ENCODE peak calls at places on chromosome 1, in eight cellular contexts. One of them, this sample, is unnamed.

GRCh38 chr1:179298952-179299351 is 5.4 kb downstream of the SOAT1 start:
- DNase-seq in NCI-H748 treated with DMSO at 0.1 percent for 48 hours: no peak
- DNase-seq in PC-3: no peak
- DNase-seq in caudate nucleus: no peak
- DNase-seq in stimulated activated CD4-positive, alpha-beta T cell treated with anti-CD3 and anti-CD28 coated beads, Interleukin-15, amount 100 ng/mL, for 24 hours: peak
- DNase-seq in activated CD4-positive, alpha-beta T cell treated with anti-CD3 and anti-CD28 coated beads, Interleukin-2, amount 50 U/mL, for 48 hours: peak
- DNase-seq in stimulated activated CD8-positive, alpha-beta memory T cell treated with anti-CD3 and anti-CD28 coated beads, Interleukin-7, amount 100 ng/mL, for 1 hour: no peak
- DNase-seq in COR-L47: no peak
- DNase-seq in this sample: no peak

GRCh38 chr1:230307213-230307612 is 118.9 kb downstream of the PGBD5 start:
- DNase-seq in PC-3: peak
- DNase-seq in stimulated activated CD8-positive, alpha-beta memory T cell treated with anti-CD3 and anti-CD28 coated beads, Interleukin-7, amount 100 ng/mL, for 1 hour: no peak
- DNase-seq in stimulated activated CD4-positive, alpha-beta T cell treated with anti-CD3 and anti-CD28 coated beads, Interleukin-15, amount 100 ng/mL, for 24 hours: no peak
- DNase-seq in COR-L47: no peak
- DNase-seq in NCI-H748 treated with DMSO at 0.1 percent for 48 hours: no peak
- DNase-seq in activated CD4-positive, alpha-beta T cell treated with anti-CD3 and anti-CD28 coated beads, Interleukin-2, amount 50 U/mL, for 48 hours: no peak
- DNase-seq in caudate nucleus: no peak
- DNase-seq in this sample: peak

GRCh38 chr1:113321761-113322387 is 68.4 kb upstream of the MAGI3 start:
- DNase-seq in activated CD4-positive, alpha-beta T cell treated with anti-CD3 and anti-CD28 coated beads, Interleukin-2, amount 50 U/mL, for 48 hours: no peak
- DNase-seq in NCI-H748 treated with DMSO at 0.1 percent for 48 hours: no peak
- DNase-seq in stimulated activated CD4-positive, alpha-beta T cell treated with anti-CD3 and anti-CD28 coated beads, Interleukin-15, amount 100 ng/mL, for 24 hours: no peak
- DNase-seq in PC-3: no peak
- DNase-seq in COR-L47: no peak
- DNase-seq in stimulated activated CD8-positive, alpha-beta memory T cell treated with anti-CD3 and anti-CD28 coated beads, Interleukin-7, amount 100 ng/mL, for 1 hour: no peak
- DNase-seq in caudate nucleus: no peak
- DNase-seq in this sample: no peak

GRCh38 chr1:2510366-2511155 is 15.8 kb downstream of the PANK4 start:
- DNase-seq in PC-3: no peak
- DNase-seq in NCI-H748 treated with DMSO at 0.1 percent for 48 hours: no peak
- DNase-seq in stimulated activated CD8-positive, alpha-beta memory T cell treated with anti-CD3 and anti-CD28 coated beads, Interleukin-7, amount 100 ng/mL, for 1 hour: no peak
- DNase-seq in activated CD4-positive, alpha-beta T cell treated with anti-CD3 and anti-CD28 coated beads, Interleukin-2, amount 50 U/mL, for 48 hours: no peak
- DNase-seq in stimulated activated CD4-positive, alpha-beta T cell treated with anti-CD3 and anti-CD28 coated beads, Interleukin-15, amount 100 ng/mL, for 24 hours: no peak
- DNase-seq in COR-L47: no peak
- DNase-seq in caudate nucleus: no peak
- DNase-seq in this sample: no peak

GRCh38 chr1:210250998-210251679 is 18.5 kb downstream of the SERTAD4 start:
- DNase-seq in PC-3: peak
- DNase-seq in stimulated activated CD8-positive, alpha-beta memory T cell treated with anti-CD3 and anti-CD28 coated beads, Interleukin-7, amount 100 ng/mL, for 1 hour: no peak
- DNase-seq in stimulated activated CD4-positive, alpha-beta T cell treated with anti-CD3 and anti-CD28 coated beads, Interleukin-15, amount 100 ng/mL, for 24 hours: peak
- DNase-seq in COR-L47: peak
- DNase-seq in activated CD4-positive, alpha-beta T cell treated with anti-CD3 and anti-CD28 coated beads, Interleukin-2, amount 50 U/mL, for 48 hours: peak
- DNase-seq in NCI-H748 treated with DMSO at 0.1 percent for 48 hours: peak
- DNase-seq in caudate nucleus: peak
- DNase-seq in this sample: peak

GRCh38 chr1:167542109-167543032 is 11.2 kb downstream of the CREG1 start:
- DNase-seq in NCI-H748 treated with DMSO at 0.1 percent for 48 hours: no peak
- DNase-seq in stimulated activated CD8-positive, alpha-beta memory T cell treated with anti-CD3 and anti-CD28 coated beads, Interleukin-7, amount 100 ng/mL, for 1 hour: no peak
- DNase-seq in stimulated activated CD4-positive, alpha-beta T cell treated with anti-CD3 and anti-CD28 coated beads, Interleukin-15, amount 100 ng/mL, for 24 hours: no peak
- DNase-seq in caudate nucleus: no peak
- DNase-seq in activated CD4-positive, alpha-beta T cell treated with anti-CD3 and anti-CD28 coated beads, Interleukin-2, amount 50 U/mL, for 48 hours: no peak
- DNase-seq in COR-L47: peak
- DNase-seq in PC-3: no peak
- DNase-seq in this sample: peak

GRCh38 chr1:111219466-111220286 is 7.8 kb upstream of the CHI3L2 start:
- DNase-seq in stimulated activated CD4-positive, alpha-beta T cell treated with anti-CD3 and anti-CD28 coated beads, Interleukin-15, amount 100 ng/mL, for 24 hours: peak
- DNase-seq in stimulated activated CD8-positive, alpha-beta memory T cell treated with anti-CD3 and anti-CD28 coated beads, Interleukin-7, amount 100 ng/mL, for 1 hour: no peak
- DNase-seq in caudate nucleus: no peak
- DNase-seq in activated CD4-positive, alpha-beta T cell treated with anti-CD3 and anti-CD28 coated beads, Interleukin-2, amount 50 U/mL, for 48 hours: peak
- DNase-seq in COR-L47: no peak
- DNase-seq in PC-3: no peak
- DNase-seq in NCI-H748 treated with DMSO at 0.1 percent for 48 hours: no peak
- DNase-seq in this sample: no peak

GRCh38 chr1:224497714-224498573 is 63.3 kb upstream of the WDR26 start:
- DNase-seq in PC-3: peak
- DNase-seq in stimulated activated CD4-positive, alpha-beta T cell treated with anti-CD3 and anti-CD28 coated beads, Interleukin-15, amount 100 ng/mL, for 24 hours: peak
- DNase-seq in caudate nucleus: peak
- DNase-seq in activated CD4-positive, alpha-beta T cell treated with anti-CD3 and anti-CD28 coated beads, Interleukin-2, amount 50 U/mL, for 48 hours: peak
- DNase-seq in COR-L47: no peak
- DNase-seq in NCI-H748 treated with DMSO at 0.1 percent for 48 hours: no peak
- DNase-seq in stimulated activated CD8-positive, alpha-beta memory T cell treated with anti-CD3 and anti-CD28 coated beads, Interleukin-7, amount 100 ng/mL, for 1 hour: peak
- DNase-seq in this sample: peak

GRCh38 chr1:153678519-153679336 is at the start of gene NPR1:
- DNase-seq in PC-3: no peak
- DNase-seq in NCI-H748 treated with DMSO at 0.1 percent for 48 hours: no peak
- DNase-seq in stimulated activated CD4-positive, alpha-beta T cell treated with anti-CD3 and anti-CD28 coated beads, Interleukin-15, amount 100 ng/mL, for 24 hours: peak
- DNase-seq in COR-L47: peak
- DNase-seq in activated CD4-positive, alpha-beta T cell treated with anti-CD3 and anti-CD28 coated beads, Interleukin-2, amount 50 U/mL, for 48 hours: peak
- DNase-seq in caudate nucleus: no peak
- DNase-seq in stimulated activated CD8-positive, alpha-beta memory T cell treated with anti-CD3 and anti-CD28 coated beads, Interleukin-7, amount 100 ng/mL, for 1 hour: no peak
- DNase-seq in this sample: no peak

GRCh38 chr1:162663589-162664030 is 31.3 kb downstream of the DDR2 start:
- DNase-seq in NCI-H748 treated with DMSO at 0.1 percent for 48 hours: no peak
- DNase-seq in COR-L47: no peak
- DNase-seq in stimulated activated CD8-positive, alpha-beta memory T cell treated with anti-CD3 and anti-CD28 coated beads, Interleukin-7, amount 100 ng/mL, for 1 hour: no peak
- DNase-seq in activated CD4-positive, alpha-beta T cell treated with anti-CD3 and anti-CD28 coated beads, Interleukin-2, amount 50 U/mL, for 48 hours: no peak
- DNase-seq in caudate nucleus: no peak
- DNase-seq in PC-3: peak
- DNase-seq in stimulated activated CD4-positive, alpha-beta T cell treated with anti-CD3 and anti-CD28 coated beads, Interleukin-15, amount 100 ng/mL, for 24 hours: no peak
- DNase-seq in this sample: peak

GRCh38 chr1:41664861-41665640 is 180.6 kb upstream of the EDN2 start:
- DNase-seq in COR-L47: no peak
- DNase-seq in stimulated activated CD4-positive, alpha-beta T cell treated with anti-CD3 and anti-CD28 coated beads, Interleukin-15, amount 100 ng/mL, for 24 hours: no peak
- DNase-seq in stimulated activated CD8-positive, alpha-beta memory T cell treated with anti-CD3 and anti-CD28 coated beads, Interleukin-7, amount 100 ng/mL, for 1 hour: no peak
- DNase-seq in activated CD4-positive, alpha-beta T cell treated with anti-CD3 and anti-CD28 coated beads, Interleukin-2, amount 50 U/mL, for 48 hours: no peak
- DNase-seq in PC-3: peak
- DNase-seq in caudate nucleus: no peak
- DNase-seq in NCI-H748 treated with DMSO at 0.1 percent for 48 hours: no peak
- DNase-seq in this sample: peak

GRCh38 chr1:34845131-34845901 is 14.2 kb downstream of the SMIM12 start:
- DNase-seq in stimulated activated CD4-positive, alpha-beta T cell treated with anti-CD3 and anti-CD28 coated beads, Interleukin-15, amount 100 ng/mL, for 24 hours: no peak
- DNase-seq in PC-3: no peak
- DNase-seq in stimulated activated CD8-positive, alpha-beta memory T cell treated with anti-CD3 and anti-CD28 coated beads, Interleukin-7, amount 100 ng/mL, for 1 hour: no peak
- DNase-seq in NCI-H748 treated with DMSO at 0.1 percent for 48 hours: no peak
- DNase-seq in caudate nucleus: no peak
- DNase-seq in COR-L47: no peak
- DNase-seq in activated CD4-positive, alpha-beta T cell treated with anti-CD3 and anti-CD28 coated beads, Interleukin-2, amount 50 U/mL, for 48 hours: no peak
- DNase-seq in this sample: no peak

GRCh38 chr1:47644216-47644581 is 206.4 kb downstream of the FOXD2 start:
- DNase-seq in activated CD4-positive, alpha-beta T cell treated with anti-CD3 and anti-CD28 coated beads, Interleukin-2, amount 50 U/mL, for 48 hours: no peak
- DNase-seq in NCI-H748 treated with DMSO at 0.1 percent for 48 hours: no peak
- DNase-seq in PC-3: no peak
- DNase-seq in stimulated activated CD4-positive, alpha-beta T cell treated with anti-CD3 and anti-CD28 coated beads, Interleukin-15, amount 100 ng/mL, for 24 hours: no peak
- DNase-seq in caudate nucleus: no peak
- DNase-seq in stimulated activated CD8-positive, alpha-beta memory T cell treated with anti-CD3 and anti-CD28 coated beads, Interleukin-7, amount 100 ng/mL, for 1 hour: no peak
- DNase-seq in COR-L47: no peak
- DNase-seq in this sample: no peak

GRCh38 chr1:225449261-225449660 is 21.4 kb upstream of the LBR start:
- DNase-seq in COR-L47: no peak
- DNase-seq in stimulated activated CD4-positive, alpha-beta T cell treated with anti-CD3 and anti-CD28 coated beads, Interleukin-15, amount 100 ng/mL, for 24 hours: no peak
- DNase-seq in activated CD4-positive, alpha-beta T cell treated with anti-CD3 and anti-CD28 coated beads, Interleukin-2, amount 50 U/mL, for 48 hours: no peak
- DNase-seq in NCI-H748 treated with DMSO at 0.1 percent for 48 hours: no peak
- DNase-seq in PC-3: peak
- DNase-seq in caudate nucleus: no peak
- DNase-seq in stimulated activated CD8-positive, alpha-beta memory T cell treated with anti-CD3 and anti-CD28 coated beads, Interleukin-7, amount 100 ng/mL, for 1 hour: no peak
- DNase-seq in this sample: peak

GRCh38 chr1:84997667-84998600 is 1.0 kb upstream of the MCOLN2 start:
- DNase-seq in activated CD4-positive, alpha-beta T cell treated with anti-CD3 and anti-CD28 coated beads, Interleukin-2, amount 50 U/mL, for 48 hours: peak
- DNase-seq in NCI-H748 treated with DMSO at 0.1 percent for 48 hours: peak
- DNase-seq in COR-L47: no peak
- DNase-seq in stimulated activated CD8-positive, alpha-beta memory T cell treated with anti-CD3 and anti-CD28 coated beads, Interleukin-7, amount 100 ng/mL, for 1 hour: no peak
- DNase-seq in stimulated activated CD4-positive, alpha-beta T cell treated with anti-CD3 and anti-CD28 coated beads, Interleukin-15, amount 100 ng/mL, for 24 hours: peak
- DNase-seq in caudate nucleus: no peak
- DNase-seq in PC-3: peak
- DNase-seq in this sample: no peak